ENCODE peak calls at places on chromosomes 4 and X, in four cellular contexts. N is IMR-90, Q is neuronal stem cell, W is H9. U is an unnamed sample.
A peak's percentile ranks its signal among the peaks of the same experiment; 100 is the strongest.

GRCh38 chr4:28436191-28437080 is 1575.8 kb downstream of the STIM2 start:
- DNase-seq in Q (no peak), N (peak; percentile 2), W (no peak), U (no peak)

GRCh38 chrX:41759817-41760216 is 35.8 kb downstream of the GPR82 start:
- DNase-seq in N (peak; percentile 54), W (no peak), Q (no peak), U (peak; percentile 36)

GRCh38 chr4:7254736-7255487 is 62.6 kb downstream of the SORCS2 start:
- DNase-seq in W (no peak), Q (no peak), N (no peak), U (no peak)

GRCh38 chr4:119523399-119523798 is 105.2 kb downstream of the PDE5A start:
- DNase-seq in Q (no peak), W (no peak), N (no peak), U (no peak)

GRCh38 chrX:13074297-13075262 is 30.2 kb upstream of the FAM9C start:
- DNase-seq in Q (no peak), W (no peak), N (no peak), U (no peak)

GRCh38 chr4:119082661-119083060 is 53.0 kb upstream of the MYOZ2 start:
- DNase-seq in Q (no peak), N (no peak), W (no peak), U (no peak)

GRCh38 chrX:69073721-69074120 is 91.5 kb downstream of the PJA1 start:
- DNase-seq in N (no peak), W (no peak), Q (no peak), U (no peak)

GRCh38 chrX:36241397-36241796 is 321.9 kb downstream of the CFAP47 start:
- DNase-seq in Q (no peak), N (no peak), W (peak; percentile 32), U (no peak)

GRCh38 chr4:112257098-112257497 is 25.5 kb downstream of the AP1AR start:
- DNase-seq in Q (no peak), W (no peak), N (no peak), U (no peak)

GRCh38 chrX:53223955-53224859 is 800 bp downstream of the KDM5C start:
- DNase-seq in N (peak; percentile 85), W (no peak), Q (no peak), U (peak; percentile 50)

GRCh38 chrX:48531359-48531954 is 8.1 kb upstream of the TBC1D25 start:
- DNase-seq in W (no peak), Q (no peak), N (peak; percentile 69), U (peak; percentile 63)

GRCh38 chrX:124488412-124489161 is 142.2 kb downstream of the SH2D1A start:
- DNase-seq in N (no peak), W (no peak), Q (no peak), U (no peak)

GRCh38 chr4:24042094-24042493 is 152.2 kb upstream of the PPARGC1A start:
- DNase-seq in W (no peak), N (peak; percentile 97), Q (no peak), U (peak; percentile 81)

GRCh38 chrX:49862093-49862492 is 17.2 kb upstream of the USP27X start:
- DNase-seq in N (no peak), W (no peak), Q (no peak), U (no peak)

GRCh38 chr4:21226637-21227538 is 526.6 kb downstream of the PACRGL start:
- DNase-seq in Q (no peak), N (no peak), W (no peak), U (no peak)

GRCh38 chrX:72045552-72046277 is 86.0 kb downstream of the RTL5 start:
- DNase-seq in W (peak; percentile 78), N (no peak), Q (no peak), U (no peak)

GRCh38 chr4:94803181-94803580 is 45.4 kb downstream of the BMPR1B start:
- DNase-seq in Q (no peak), W (no peak), N (no peak), U (no peak)

GRCh38 chr4:125388653-125389052 is 73.9 kb downstream of the FAT4 start:
- DNase-seq in W (no peak), N (peak; percentile 70), Q (no peak), U (peak; percentile 23)

GRCh38 chr4:64967286-64967685 is 558.0 kb upstream of the TECRL start:
- DNase-seq in Q (no peak), N (no peak), W (no peak), U (no peak)

GRCh38 chr4:125049711-125050110 is 265.0 kb upstream of the FAT4 start:
- DNase-seq in Q (no peak), N (peak; percentile 58), W (no peak), U (peak; percentile 54)

GRCh38 chrX:150405576-150405975 is 42.5 kb downstream of the MAMLD1 start:
- DNase-seq in W (no peak), N (no peak), Q (no peak), U (no peak)

GRCh38 chrX:15815779-15816452 is 25.6 kb downstream of the ZRSR2 start:
- DNase-seq in W (peak; percentile 60), Q (peak; percentile 3), N (peak; percentile 33), U (peak; percentile 50)

GRCh38 chr4:14022428-14022827 is 394.9 kb upstream of the BOD1L1 start:
- DNase-seq in Q (no peak), N (peak; percentile 50), W (no peak), U (peak; percentile 50)

GRCh38 chr4:80011636-80012236 is 61.3 kb downstream of the ANTXR2 start:
- DNase-seq in N (peak; percentile 94), Q (no peak), W (no peak), U (peak; percentile 66)

GRCh38 chrX:22276781-22277180 is 4.1 kb downstream of the CBLL2 start:
- DNase-seq in Q (no peak), W (no peak), N (peak; percentile 17), U (no peak)

GRCh38 chrX:39912126-39912525 is 185.6 kb downstream of the BCOR start:
- DNase-seq in N (no peak), W (no peak), Q (no peak), U (no peak)

GRCh38 chr4:76377922-76378321 is 43.0 kb downstream of the CCDC158 start:
- DNase-seq in N (peak; percentile 61), W (no peak), Q (peak; percentile 32), U (peak; percentile 44)

GRCh38 chr4:54498661-54499111 is 159.1 kb upstream of the KIT start:
- DNase-seq in N (peak; percentile 31), W (no peak), Q (no peak), U (peak; percentile 47)

GRCh38 chr4:24396988-24397387 is 187.4 kb downstream of the DHX15 start:
- DNase-seq in N (no peak), W (no peak), Q (no peak), U (no peak)

GRCh38 chrX:11792461-11793421 is 34.7 kb downstream of the MSL3 start:
- DNase-seq in Q (no peak), W (no peak), N (no peak), U (no peak)

GRCh38 chr4:78534286-78534955 is 17.1 kb upstream of the ANXA3 start:
- DNase-seq in W (no peak), Q (no peak), N (peak; percentile 28), U (no peak)

GRCh38 chr4:124717101-124717500 is 4.6 kb upstream of the ANKRD50 start:
- DNase-seq in N (no peak), W (no peak), Q (no peak), U (no peak)

GRCh38 chr4:69584135-69584534 is 55.3 kb downstream of the UGT2A2 start:
- DNase-seq in Q (no peak), W (no peak), N (no peak), U (no peak)

GRCh38 chrX:110745288-110745687 is 50.3 kb downstream of the CHRDL1 start:
- DNase-seq in Q (no peak), N (no peak), W (no peak), U (no peak)

GRCh38 chr4:88522702-88523324 is 763 bp downstream of the PYURF start:
- DNase-seq in N (peak; percentile 33), Q (peak; percentile 3), W (no peak), U (peak; percentile 60)

GRCh38 chr4:75004755-75005668 is 72.1 kb downstream of the PARM1 start:
- DNase-seq in Q (no peak), W (no peak), N (no peak), U (no peak)

GRCh38 chr4:81724925-81725329 is 253.2 kb upstream of the RASGEF1B start:
- DNase-seq in Q (no peak), N (no peak), W (no peak), U (peak; percentile 11)

GRCh38 chr4:47485047-47485692 is at the start of gene ATP10D:
- DNase-seq in N (peak; percentile 93), W (peak; percentile 96), Q (peak; percentile 80), U (peak; percentile 96)
- H4K8ac ChIP-seq in N (peak within 1 kb of the TSS; percentile 68), W (no peak within 1 kb of the TSS), Q (no peak within 1 kb of the TSS), U (peak within 1 kb of the TSS; percentile 94)

DNA sequence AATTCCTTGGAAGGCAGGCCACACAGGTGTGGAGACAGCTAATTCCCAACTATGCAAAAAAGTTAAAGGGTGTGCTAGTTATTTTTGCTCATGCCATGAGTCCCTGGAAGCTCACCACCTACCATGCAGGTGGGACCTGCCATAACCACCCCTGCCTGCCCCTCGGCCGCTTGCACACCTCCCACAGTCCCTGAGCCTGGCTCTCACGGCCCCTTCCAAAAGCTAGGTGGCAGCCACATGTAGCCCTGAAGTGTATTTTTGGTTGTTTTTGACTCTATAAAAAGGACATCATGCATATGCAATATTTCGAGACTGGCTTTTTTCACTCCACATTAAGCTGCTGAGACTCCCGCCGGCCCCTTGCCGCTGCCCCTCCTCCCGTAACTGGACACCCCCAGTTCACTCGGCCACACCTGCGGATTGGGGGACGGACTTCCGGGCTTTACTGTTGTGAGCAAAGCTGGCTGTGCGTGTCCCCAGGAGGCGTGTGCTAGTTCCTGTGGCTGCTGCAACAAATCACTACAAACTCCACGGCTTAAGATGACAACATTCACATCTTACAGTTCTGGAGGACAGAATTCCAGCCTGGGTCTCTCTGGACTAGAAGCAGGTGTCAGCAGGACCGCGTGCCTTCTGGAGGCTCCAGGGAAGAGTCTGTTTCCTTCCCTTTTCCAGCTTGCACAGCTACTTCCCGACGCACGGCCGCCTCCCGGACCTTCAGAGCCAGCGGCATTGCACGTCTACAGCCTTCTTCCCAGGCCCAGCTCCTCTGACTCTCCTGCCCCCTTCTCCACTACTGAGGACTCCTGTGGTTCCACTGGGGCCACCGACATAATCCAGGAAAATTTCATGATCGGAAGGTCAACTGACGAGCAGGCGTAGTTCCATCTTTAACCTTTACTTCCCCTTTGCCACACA is 24.8 kb downstream of the ZFYVE28 start:
- DNase-seq in W (peak; percentile 83), N (no peak), Q (no peak), U (peak; percentile 20)
- H4K8ac ChIP-seq in W (no peak overlapping the region), N (no peak overlapping the region), Q (no peak overlapping the region), U (peak overlapping the region; percentile 19)

GRCh38 chrX:85345523-85345922 is 33.9 kb downstream of the POF1B start:
- DNase-seq in Q (no peak), N (no peak), W (no peak), U (no peak)
- H4K8ac ChIP-seq in Q (no peak overlapping the region), N (no peak overlapping the region), W (no peak overlapping the region), U (no peak overlapping the region)

DNA sequence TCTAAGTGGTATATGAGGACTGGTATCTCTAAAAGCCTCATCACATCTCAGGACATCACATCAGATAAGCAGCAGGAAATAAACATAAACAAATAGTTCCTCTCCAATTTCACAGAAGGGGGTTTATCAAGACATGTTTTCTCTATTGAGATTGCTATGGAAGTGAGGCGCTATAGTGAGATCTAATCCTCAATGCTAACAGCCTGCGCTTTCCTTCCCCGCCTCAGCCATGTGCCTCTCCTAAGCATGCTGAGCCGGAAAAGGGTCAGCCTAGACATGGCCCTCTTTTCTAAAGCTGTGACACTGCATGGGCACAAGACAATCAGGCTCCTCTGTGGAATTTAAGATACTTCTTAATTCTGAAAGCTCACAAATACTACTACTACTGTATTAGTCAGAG is 286.1 kb downstream of the INPP4B start:
- DNase-seq in W (no peak), N (no peak), Q (no peak), U (no peak)
- H4K8ac ChIP-seq in W (no peak overlapping the region), N (no peak overlapping the region), Q (no peak overlapping the region), U (no peak overlapping the region)

U was measured in mesenchymal stem cell.